ENCODE peak calls at places on chromosomes 12 and 14, in five cellular contexts. V, Z, O, W and T are unnamed samples.

GRCh38 chr14:45434221-45434620 is 181.2 kb upstream of the MIS18BP1 start:
- DNase-seq in V (no peak), Z (no peak), O (no peak), W (no peak), T (no peak)

GRCh38 chr12:98645572-98646067 is 530 bp downstream of the APAF1 start:
- DNase-seq in V (peak), Z (no peak), O (no peak), W (peak), T (no peak)

GRCh38 chr12:107467716-107468115 is 217.9 kb upstream of the PWP1 start:
- DNase-seq in V (no peak), Z (no peak), O (no peak), W (no peak), T (no peak)

GRCh38 chr12:9347328-9348127 is 139.3 kb upstream of the PZP start:
- DNase-seq in V (no peak), Z (no peak), O (no peak), W (no peak), T (no peak)

GRCh38 chr14:83709116-83709515 is 1820.8 kb upstream of the FLRT2 start:
- DNase-seq in V (no peak), Z (no peak), O (no peak), W (no peak), T (no peak)

GRCh38 chr12:113445544-113446176 is 23.5 kb downstream of the SDSL start:
- DNase-seq in V (peak), Z (no peak), O (no peak), W (no peak), T (no peak)

GRCh38 chr12:46659032-46659703 is 166.6 kb downstream of the SLC38A4 start:
- DNase-seq in V (no peak), Z (no peak), O (no peak), W (no peak), T (no peak)

GRCh38 chr12:112851024-112851777 is 55.6 kb upstream of the OAS1 start:
- DNase-seq in V (no peak), Z (no peak), O (no peak), W (no peak), T (no peak)

GRCh38 chr12:39352470-39352869 is 90.5 kb downstream of the KIF21A start:
- DNase-seq in V (no peak), Z (no peak), O (no peak), W (no peak), T (no peak)

GRCh38 chr12:48203192-48203591 is at the start of gene OR10AD1:
- DNase-seq in V (no peak), Z (no peak), O (no peak), W (no peak), T (no peak)

GRCh38 chr12:81758421-81759214 is 532 bp downstream of the PPFIA2 start:
- DNase-seq in V (no peak), Z (peak), O (no peak), W (no peak), T (no peak)

GRCh38 chr12:121003650-121004049 is 12.6 kb downstream of the C12orf43 start:
- DNase-seq in V (peak), Z (no peak), O (no peak), W (no peak), T (no peak)

GRCh38 chr12:98449601-98450000 is 65.8 kb upstream of the TMPO start:
- DNase-seq in V (no peak), Z (no peak), O (no peak), W (no peak), T (no peak)

GRCh38 chr12:110874351-110874750 is 27.6 kb downstream of the CCDC63 start:
- DNase-seq in V (no peak), Z (no peak), O (no peak), W (no peak), T (no peak)

GRCh38 chr12:128266086-128266485 is 884 bp upstream of the TMEM132C start:
- DNase-seq in V (no peak), Z (no peak), O (no peak), W (no peak), T (no peak)

GRCh38 chr14:104979758-104980591 is 1.8 kb upstream of the AHNAK2 start:
- DNase-seq in V (no peak), Z (no peak), O (no peak), W (peak), T (peak)

GRCh38 chr12:50061946-50062725 is 4.7 kb downstream of the ASIC1 start:
- DNase-seq in V (peak), Z (no peak), O (no peak), W (no peak), T (no peak)

GRCh38 chr12:39764944-39765560 is 145.4 kb upstream of the ABCD2 start:
- DNase-seq in V (peak), Z (no peak), O (peak), W (peak), T (no peak)

GRCh38 chr14:55706341-55706684 is 126.3 kb downstream of the KTN1 start:
- DNase-seq in V (no peak), Z (no peak), O (no peak), W (no peak), T (no peak)

GRCh38 chr14:65958664-65959562 is 527.3 kb upstream of the CCDC196 start:
- DNase-seq in V (peak), Z (no peak), O (no peak), W (peak), T (no peak)

GRCh38 chr12:57456145-57456700 is 1.1 kb downstream of the INHBE start:
- DNase-seq in V (peak), Z (peak), O (no peak), W (peak), T (no peak)

GRCh38 chr12:43336962-43337555 is 214.9 kb downstream of the ADAMTS20 start:
- DNase-seq in V (peak), Z (no peak), O (no peak), W (peak), T (no peak)

GRCh38 chr12:4274960-4275868 is 1.7 kb downstream of the CCND2 start:
- DNase-seq in V (peak), Z (peak), O (no peak), W (no peak), T (peak)

GRCh38 chr12:103676863-103677262 is 89.8 kb downstream of the STAB2 start:
- DNase-seq in V (no peak), Z (no peak), O (no peak), W (no peak), T (no peak)

GRCh38 chr14:90820958-90821357 is 4.7 kb upstream of the TTC7B start:
- DNase-seq in V (peak), Z (no peak), O (no peak), W (peak), T (no peak)

GRCh38 chr12:47850153-47851084 is 30.7 kb upstream of the HDAC7 start:
- DNase-seq in V (no peak), Z (no peak), O (no peak), W (no peak), T (no peak)

GRCh38 chr14:55353686-55354467 is 57.8 kb downstream of the ATG14 start:
- DNase-seq in V (no peak), Z (no peak), O (no peak), W (peak), T (peak)

GRCh38 chr14:72651715-72652114 is 242.2 kb downstream of the DPF3 start:
- DNase-seq in V (no peak), Z (no peak), O (no peak), W (no peak), T (no peak)

GRCh38 chr12:109512608-109513007 is 35.2 kb downstream of the UBE3B start:
- DNase-seq in V (no peak), Z (no peak), O (no peak), W (no peak), T (no peak)
- TF ChIP-seq CTCF in V (no peak), Z (no peak), O (no peak), W (no peak), T (no peak)

DNA sequence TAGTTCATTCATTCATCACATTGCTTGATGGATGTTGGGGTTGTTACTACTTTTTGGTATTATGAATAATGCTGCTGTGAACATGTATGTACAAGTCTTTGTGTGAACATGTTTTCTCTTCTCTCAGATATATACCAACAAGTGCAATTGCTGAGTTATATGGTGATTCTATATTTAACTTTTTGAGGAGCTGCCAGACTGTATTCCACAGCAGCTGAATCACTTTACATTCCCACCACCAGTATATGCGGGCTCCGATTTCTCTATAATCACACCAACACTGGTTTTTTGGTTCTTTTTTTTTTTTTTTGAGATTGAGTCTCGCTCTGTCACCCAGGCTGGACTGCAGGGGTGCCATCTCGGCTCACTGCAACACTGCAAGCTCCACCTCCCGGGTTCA is 22.2 kb upstream of the PLEKHG6 start:
- DNase-seq in V (no peak), Z (no peak), O (no peak), W (peak), T (no peak)
- TF ChIP-seq CTCF in V (no peak), Z (no peak), O (peak), W (no peak), T (no peak)

DNA sequence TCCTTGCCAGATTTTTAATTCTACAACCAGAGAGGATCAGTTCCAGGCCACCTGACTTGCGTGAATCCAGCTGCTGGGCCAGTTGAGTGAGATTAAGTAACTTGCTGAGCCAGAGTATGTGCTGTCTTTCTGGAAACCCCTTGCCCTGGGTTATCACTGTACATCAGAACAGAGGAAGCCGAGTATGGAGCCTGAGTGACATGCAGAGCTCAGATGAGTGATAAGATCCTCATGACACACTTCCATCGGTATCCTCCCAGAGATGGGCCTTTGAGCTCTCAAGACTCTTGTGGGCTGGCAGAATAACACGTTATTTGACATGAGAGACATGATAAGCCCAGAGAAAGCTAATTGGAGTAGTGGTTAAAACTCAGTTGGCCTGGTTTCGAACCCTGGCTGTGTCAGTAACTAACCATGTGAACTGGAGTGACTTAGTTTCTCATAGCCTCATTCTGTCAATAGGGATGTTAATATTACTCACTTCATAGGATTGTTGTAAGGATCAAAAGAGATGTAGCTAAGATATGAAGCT is 388.1 kb downstream of the ZFP36L1 start:
- DNase-seq in V (no peak), Z (no peak), O (no peak), W (no peak), T (no peak)
- TF ChIP-seq CTCF in V (no peak), Z (no peak), O (no peak), W (no peak), T (no peak)

DNA sequence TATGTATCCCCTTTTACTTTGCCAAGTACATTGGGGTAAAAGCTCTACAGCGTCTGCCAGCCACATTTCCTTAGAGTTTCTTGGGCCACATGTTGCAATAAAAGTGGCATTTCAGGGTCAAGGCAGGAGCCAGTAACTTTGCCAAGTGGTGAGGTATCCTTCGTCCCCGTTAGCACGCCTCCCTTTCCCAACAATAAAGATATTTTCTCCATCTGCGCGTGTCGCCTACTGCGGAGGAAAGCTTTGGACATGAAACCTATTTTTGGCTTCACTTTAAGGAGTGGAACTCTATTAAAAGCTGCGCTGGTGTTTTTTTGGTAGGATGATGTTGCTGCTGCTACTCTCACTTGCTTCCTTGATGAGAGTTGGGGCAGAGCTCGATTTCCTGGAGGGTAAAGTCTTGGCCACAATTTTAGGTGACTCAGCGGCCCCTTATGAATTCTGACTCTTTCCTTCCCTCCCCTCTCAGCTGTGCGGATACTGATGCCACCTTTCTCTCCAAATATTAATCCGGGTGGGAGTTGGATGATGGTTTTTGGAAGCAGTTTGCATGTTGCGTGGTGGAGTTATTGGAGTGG is 851 bp downstream of the CCDC91 start:
- DNase-seq in V (peak), Z (no peak), O (no peak), W (peak), T (no peak)
- TF ChIP-seq CTCF in V (no peak), Z (no peak), O (no peak), W (no peak), T (no peak)

GRCh38 chr14:77369280-77369679 is 7.6 kb downstream of the TMED8 start:
- DNase-seq in V (no peak), Z (no peak), O (no peak), W (no peak), T (no peak)
- TF ChIP-seq CTCF in V (no peak), Z (no peak), O (no peak), W (no peak), T (no peak)

GRCh38 chr12:118376089-118377004 is at the start of gene SUDS3:
- DNase-seq in V (peak), Z (peak), O (peak), W (peak), T (peak)
- TF ChIP-seq CTCF in V (peak), Z (peak), O (peak), W (peak), T (peak)

GRCh38 chr12:124972211-124972610 is 16.7 kb downstream of the DHX37 start:
- DNase-seq in V (no peak), Z (no peak), O (no peak), W (no peak), T (no peak)
- TF ChIP-seq CTCF in V (no peak), Z (no peak), O (no peak), W (no peak), T (no peak)

GRCh38 chr12:6613776-6614512 is 6.8 kb upstream of the CHD4 start:
- DNase-seq in V (peak), Z (peak), O (peak), W (peak), T (peak)
- TF ChIP-seq CTCF in V (peak), Z (no peak), O (peak), W (peak), T (no peak)

GRCh38 chr12:132167610-132168310 is 23.5 kb downstream of the NOC4L start:
- DNase-seq in V (peak), Z (no peak), O (no peak), W (no peak), T (no peak)

GRCh38 chr12:132165584-132165983 is 21.3 kb downstream of the NOC4L start:
- DNase-seq in V (no peak), Z (no peak), O (no peak), W (no peak), T (no peak)

GRCh38 chr12:132168311-132169031 is 24.2 kb downstream of the NOC4L start:
- DNase-seq in V (no peak), Z (no peak), O (no peak), W (no peak), T (no peak)

GRCh38 chr12:132166093-132166492 is 21.8 kb downstream of the NOC4L start:
- DNase-seq in V (no peak), Z (no peak), O (no peak), W (no peak), T (no peak)

GRCh38 chr12:132166801-132167591 is 22.7 kb downstream of the NOC4L start:
- DNase-seq in V (no peak), Z (no peak), O (no peak), W (no peak), T (no peak)
- TF ChIP-seq CTCF in V (no peak), Z (no peak), O (no peak), W (no peak), T (no peak)

GRCh38 chr12:60100852-60101251 is 505.0 kb downstream of the SLC16A7 start:
- DNase-seq in V (no peak), Z (no peak), O (no peak), W (peak), T (no peak)
- TF ChIP-seq CTCF in V (no peak), Z (no peak), O (no peak), W (no peak), T (no peak)